ENCODE peak calls at places on chromosome 15, in four cellular contexts. One of them, this sample, is unnamed.

GRCh38 chr15:101148881-101149664 is 102.8 kb downstream of the CHSY1 start:
- DNase-seq in uterus: no peak
- DNase-seq in stomach: no peak
- DNase-seq in thyroid gland: no peak
- DNase-seq in this sample: peak; percentile 47

GRCh38 chr15:91655891-91656290 is 197.6 kb upstream of the SLCO3A1 start:
- DNase-seq in stomach: no peak
- DNase-seq in thyroid gland: no peak
- DNase-seq in uterus: no peak
- DNase-seq in this sample: no peak

GRCh38 chr15:63909819-63910437 is 76.2 kb upstream of the HERC1 start:
- DNase-seq in thyroid gland: peak; percentile 78
- DNase-seq in uterus: no peak
- DNase-seq in stomach: no peak
- DNase-seq in this sample: no peak

GRCh38 chr15:95363636-95364035 is 966.9 kb upstream of the NR2F2 start:
- DNase-seq in uterus: no peak
- DNase-seq in stomach: no peak
- DNase-seq in thyroid gland: no peak
- DNase-seq in this sample: no peak

GRCh38 chr15:43249699-43250203 is 17.0 kb downstream of the TGM5 start:
- DNase-seq in stomach: no peak
- DNase-seq in uterus: no peak
- DNase-seq in thyroid gland: no peak
- DNase-seq in this sample: no peak

GRCh38 chr15:38263996-38264395 is 11.4 kb downstream of the SPRED1 start:
- DNase-seq in uterus: no peak
- DNase-seq in stomach: no peak
- DNase-seq in thyroid gland: no peak
- DNase-seq in this sample: no peak

GRCh38 chr15:58608711-58609110 is 140.8 kb downstream of the ADAM10 start:
- DNase-seq in uterus: no peak
- DNase-seq in stomach: no peak
- DNase-seq in thyroid gland: no peak
- DNase-seq in this sample: no peak

GRCh38 chr15:90174140-90174891 is 26.8 kb upstream of the SEMA4B start:
- DNase-seq in stomach: peak; percentile 83
- DNase-seq in uterus: peak; percentile 88
- DNase-seq in thyroid gland: peak; percentile 100
- DNase-seq in this sample: no peak

GRCh38 chr15:56243117-56243773 is 434 bp downstream of the RFX7 start:
- DNase-seq in stomach: peak; percentile 31
- DNase-seq in thyroid gland: peak; percentile 48
- DNase-seq in uterus: peak; percentile 43
- DNase-seq in this sample: peak; percentile 78

GRCh38 chr15:94383706-94384105 is 152.3 kb downstream of the MCTP2 start:
- DNase-seq in thyroid gland: no peak
- DNase-seq in stomach: no peak
- DNase-seq in uterus: no peak
- DNase-seq in this sample: no peak

GRCh38 chr15:22226034-22226790 is 145.9 kb downstream of the OR4M2 start:
- DNase-seq in thyroid gland: no peak
- DNase-seq in stomach: no peak
- DNase-seq in uterus: no peak
- DNase-seq in this sample: no peak

GRCh38 chr15:68492855-68493254 is 60.9 kb upstream of the ITGA11 start:
- DNase-seq in thyroid gland: peak; percentile 7
- DNase-seq in uterus: peak; percentile 93
- DNase-seq in stomach: no peak
- DNase-seq in this sample: no peak

DNA sequence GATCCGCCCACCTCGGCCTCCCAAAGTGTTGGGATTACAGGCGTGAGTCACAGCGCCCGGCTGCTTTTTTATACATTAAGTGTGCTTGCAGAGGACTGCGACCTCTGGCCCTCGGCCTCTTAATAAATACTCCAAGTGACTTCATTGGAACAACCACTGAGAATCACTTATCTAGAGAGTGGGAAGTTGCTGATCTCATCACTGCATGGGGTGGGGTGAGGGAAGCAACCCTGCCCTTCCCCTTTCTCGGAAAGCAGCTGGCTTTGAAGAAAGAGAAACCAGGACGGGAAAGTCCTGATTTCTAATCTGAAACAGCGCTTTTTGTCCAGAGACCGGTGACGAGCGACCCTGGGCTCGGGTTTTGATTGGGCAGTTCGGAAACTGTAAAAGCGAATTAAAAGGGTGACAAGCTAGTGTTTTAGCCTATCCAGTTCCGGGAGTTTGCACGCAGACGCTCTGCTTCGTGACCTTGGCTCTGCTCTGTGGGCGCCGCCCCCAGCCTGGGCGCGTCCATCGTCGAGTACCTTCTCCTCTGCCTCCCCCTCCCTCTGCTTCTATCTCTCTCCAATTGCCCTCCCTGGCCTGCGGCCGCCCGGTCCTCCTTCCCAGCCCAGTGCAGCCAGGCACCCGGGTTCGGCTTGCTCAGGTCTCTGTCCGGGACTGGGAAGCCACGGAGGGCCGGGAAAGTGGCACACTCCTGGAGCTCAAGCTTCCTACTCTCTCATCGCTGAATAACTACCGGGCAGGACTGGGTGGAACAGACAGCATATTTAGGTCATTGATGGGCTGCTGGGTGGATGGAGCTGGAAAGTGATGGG is 7.5 kb upstream of the TRIM69 start:
- DNase-seq in thyroid gland: peak; percentile 97
- DNase-seq in uterus: peak; percentile 97
- DNase-seq in stomach: peak; percentile 95
- DNase-seq in this sample: peak; percentile 92
- TF ChIP-seq POLR2A in thyroid gland: peak; percentile 95
- TF ChIP-seq POLR2A in uterus: peak; percentile 85
- TF ChIP-seq POLR2A in stomach: no peak
- TF ChIP-seq POLR2A in this sample: peak; percentile 76

GRCh38 chr15:44716983-44717602 is 5.8 kb downstream of the B2M start:
- DNase-seq in thyroid gland: no peak
- DNase-seq in stomach: no peak
- DNase-seq in uterus: no peak
- DNase-seq in this sample: no peak
- TF ChIP-seq POLR2A in thyroid gland: no peak
- TF ChIP-seq POLR2A in stomach: no peak
- TF ChIP-seq POLR2A in uterus: no peak
- TF ChIP-seq POLR2A in this sample: no peak

GRCh38 chr15:81276967-81277366 is 47.0 kb downstream of the STARD5 start:
- DNase-seq in stomach: no peak
- DNase-seq in thyroid gland: no peak
- DNase-seq in uterus: no peak
- DNase-seq in this sample: no peak
- TF ChIP-seq POLR2A in stomach: no peak
- TF ChIP-seq POLR2A in thyroid gland: no peak
- TF ChIP-seq POLR2A in uterus: no peak
- TF ChIP-seq POLR2A in this sample: no peak

GRCh38 chr15:74902295-74903075 is 4.2 kb downstream of the FAM219B start:
- DNase-seq in uterus: no peak
- DNase-seq in stomach: no peak
- DNase-seq in thyroid gland: no peak
- DNase-seq in this sample: no peak

GRCh38 chr15:74906193-74906449 is 530 bp downstream of the FAM219B start:
- DNase-seq in stomach: peak; percentile 31
- DNase-seq in thyroid gland: peak; percentile 54
- DNase-seq in uterus: no peak
- DNase-seq in this sample: peak; percentile 62

GRCh38 chr15:74897300-74897701 is 7.5 kb downstream of the MPI start:
- DNase-seq in stomach: no peak
- DNase-seq in thyroid gland: no peak
- DNase-seq in uterus: no peak
- DNase-seq in this sample: no peak

GRCh38 chr15:74904190-74904805 is 2.4 kb downstream of the FAM219B start:
- DNase-seq in thyroid gland: no peak
- DNase-seq in uterus: no peak
- DNase-seq in stomach: no peak
- DNase-seq in this sample: no peak

GRCh38 chr15:74901612-74902063 is 5.0 kb downstream of the FAM219B start:
- DNase-seq in thyroid gland: peak; percentile 53
- DNase-seq in stomach: peak; percentile 74
- DNase-seq in uterus: peak; percentile 56
- DNase-seq in this sample: peak; percentile 78
- TF ChIP-seq POLR2A in thyroid gland: no peak
- TF ChIP-seq POLR2A in stomach: no peak
- TF ChIP-seq POLR2A in uterus: no peak
- TF ChIP-seq POLR2A in this sample: no peak

DNA sequence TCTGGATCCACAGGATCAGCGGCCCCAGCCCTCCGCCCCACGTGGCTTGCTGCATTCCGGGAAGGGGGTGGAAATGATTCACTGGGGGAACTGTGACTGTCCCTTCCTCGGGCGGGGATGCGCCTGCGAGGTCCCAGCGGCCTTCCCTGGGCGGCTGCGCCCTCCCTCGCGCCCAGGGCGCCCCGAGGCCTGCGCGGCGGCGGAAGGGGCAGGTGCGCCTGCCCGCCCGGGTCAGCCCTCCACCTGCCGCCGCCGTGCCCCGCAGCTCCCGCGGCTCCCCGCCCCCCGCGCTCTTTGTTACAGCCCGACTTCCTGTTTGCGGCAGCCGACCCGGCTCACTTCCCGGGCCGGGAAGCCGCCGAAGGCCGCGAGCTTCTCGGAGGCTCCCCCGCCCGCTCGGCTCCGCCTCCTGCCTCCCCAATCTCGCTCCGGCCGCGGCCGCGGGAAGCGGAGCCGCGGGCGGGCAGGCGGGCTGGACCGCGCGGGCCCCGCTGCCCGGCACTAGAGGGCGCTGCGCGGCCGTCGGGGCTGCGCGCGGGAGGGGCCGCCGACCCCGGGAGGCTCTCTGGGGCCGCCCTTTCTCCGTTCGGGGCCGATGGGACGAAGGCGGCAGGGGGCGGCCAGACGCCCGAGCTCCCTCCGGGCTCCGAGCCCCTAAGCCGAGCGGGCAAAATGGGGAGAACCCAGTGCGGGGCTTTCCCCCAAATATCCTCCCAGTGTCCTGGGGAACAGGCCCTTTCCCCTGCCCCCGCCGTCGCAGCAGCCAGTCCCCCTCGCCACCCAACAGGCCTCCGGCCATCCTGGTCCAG is 11.5 kb upstream of the CHAC1 start:
- DNase-seq in uterus: peak; percentile 72
- DNase-seq in stomach: peak; percentile 80
- DNase-seq in thyroid gland: peak; percentile 76
- DNase-seq in this sample: peak; percentile 83
- TF ChIP-seq POLR2A in uterus: peak; percentile 60
- TF ChIP-seq POLR2A in stomach: no peak
- TF ChIP-seq POLR2A in thyroid gland: peak; percentile 48
- TF ChIP-seq POLR2A in this sample: no peak

GRCh38 chr15:92807971-92808571 is 92.1 kb upstream of the CHD2 start:
- DNase-seq in thyroid gland: no peak
- DNase-seq in uterus: peak; percentile 29
- DNase-seq in stomach: no peak
- DNase-seq in this sample: peak; percentile 68
- TF ChIP-seq POLR2A in thyroid gland: no peak
- TF ChIP-seq POLR2A in uterus: no peak
- TF ChIP-seq POLR2A in stomach: no peak
- TF ChIP-seq POLR2A in this sample: no peak

GRCh38 chr15:92801412-92801773 is 98.7 kb upstream of the CHD2 start:
- DNase-seq in thyroid gland: no peak
- DNase-seq in uterus: no peak
- DNase-seq in stomach: no peak
- DNase-seq in this sample: no peak

GRCh38 chr15:92805080-92805708 is 94.9 kb upstream of the CHD2 start:
- DNase-seq in uterus: no peak
- DNase-seq in stomach: no peak
- DNase-seq in thyroid gland: no peak
- DNase-seq in this sample: no peak

GRCh38 chr15:92801774-92802464 is 98.2 kb upstream of the CHD2 start:
- DNase-seq in uterus: peak; percentile 57
- DNase-seq in stomach: no peak
- DNase-seq in thyroid gland: peak; percentile 44
- DNase-seq in this sample: peak; percentile 66

GRCh38 chr15:92803536-92803851 is 96.6 kb upstream of the CHD2 start:
- DNase-seq in thyroid gland: no peak
- DNase-seq in uterus: no peak
- DNase-seq in stomach: no peak
- DNase-seq in this sample: no peak

GRCh38 chr15:92803852-92804609 is 96.1 kb upstream of the CHD2 start:
- DNase-seq in uterus: peak; percentile 88
- DNase-seq in stomach: peak; percentile 60
- DNase-seq in thyroid gland: peak; percentile 94
- DNase-seq in this sample: peak; percentile 91
- TF ChIP-seq POLR2A in uterus: no peak
- TF ChIP-seq POLR2A in stomach: no peak
- TF ChIP-seq POLR2A in thyroid gland: peak; percentile 55
- TF ChIP-seq POLR2A in this sample: peak; percentile 26

GRCh38 chr15:40470423-40471104 is at the start of gene CHST14:
- DNase-seq in thyroid gland: peak; percentile 59
- DNase-seq in uterus: peak; percentile 53
- DNase-seq in stomach: peak; percentile 55
- DNase-seq in this sample: peak; percentile 58
- TF ChIP-seq POLR2A in thyroid gland: peak; percentile 56
- TF ChIP-seq POLR2A in uterus: peak; percentile 39
- TF ChIP-seq POLR2A in stomach: no peak
- TF ChIP-seq POLR2A in this sample: no peak

DNA sequence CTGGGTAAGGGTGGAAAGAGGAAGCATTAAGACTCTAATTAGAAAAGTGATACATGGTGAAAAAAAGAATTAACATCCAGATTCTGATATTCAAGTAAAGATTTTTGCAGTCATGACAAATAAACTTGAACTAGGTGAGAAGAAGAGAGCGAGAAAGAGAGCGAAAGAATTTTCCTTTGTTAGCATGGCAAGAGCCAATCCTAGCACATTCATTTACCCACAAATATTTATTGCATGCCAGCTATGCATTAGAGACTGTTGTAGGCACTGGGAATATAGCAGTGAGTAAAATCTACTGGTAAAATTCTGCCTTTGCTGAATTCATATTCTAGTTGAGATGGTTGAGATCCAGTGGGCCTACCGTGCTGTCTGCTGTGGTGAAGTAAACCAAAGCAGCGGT is 177.9 kb upstream of the DPH6 start:
- DNase-seq in uterus: no peak
- DNase-seq in thyroid gland: no peak
- DNase-seq in stomach: no peak
- DNase-seq in this sample: no peak
- TF ChIP-seq POLR2A in uterus: no peak
- TF ChIP-seq POLR2A in thyroid gland: no peak
- TF ChIP-seq POLR2A in stomach: no peak
- TF ChIP-seq POLR2A in this sample: no peak